ENCODE peak calls at places on chromosomes 4 and X, in four cellular contexts. One of them, this sample, is unnamed.

GRCh38 chr4:151284534-151285245 is 7.7 kb downstream of the PRSS48 start:
- DNase-seq in effector memory CD4-positive, alpha-beta T cell: no peak
- DNase-seq in activated effector memory CD4-positive, alpha-beta T cell treated with Interleukin-2 at 50 U/mL for 16 hours: no peak
- DNase-seq in HT1080: no peak
- DNase-seq in this sample: no peak

GRCh38 chr4:107283587-107284559 is 247.8 kb upstream of the DKK2 start:
- DNase-seq in effector memory CD4-positive, alpha-beta T cell: no peak
- DNase-seq in activated effector memory CD4-positive, alpha-beta T cell treated with Interleukin-2 at 50 U/mL for 16 hours: no peak
- DNase-seq in HT1080: peak; percentile 94
- DNase-seq in this sample: no peak

GRCh38 chr4:104491396-104491821 is 3.3 kb downstream of the CXXC4 start:
- DNase-seq in activated effector memory CD4-positive, alpha-beta T cell treated with Interleukin-2 at 50 U/mL for 16 hours: no peak
- DNase-seq in HT1080: peak; percentile 46
- DNase-seq in effector memory CD4-positive, alpha-beta T cell: peak; percentile 13
- DNase-seq in this sample: no peak

GRCh38 chrX:139851730-139852129 is 81.1 kb downstream of the ATP11C start:
- DNase-seq in effector memory CD4-positive, alpha-beta T cell: no peak
- DNase-seq in activated effector memory CD4-positive, alpha-beta T cell treated with Interleukin-2 at 50 U/mL for 16 hours: no peak
- DNase-seq in HT1080: no peak
- DNase-seq in this sample: no peak

GRCh38 chr4:147547314-147548056 is 66.6 kb downstream of the EDNRA start:
- DNase-seq in activated effector memory CD4-positive, alpha-beta T cell treated with Interleukin-2 at 50 U/mL for 16 hours: no peak
- DNase-seq in HT1080: peak; percentile 74
- DNase-seq in effector memory CD4-positive, alpha-beta T cell: no peak
- DNase-seq in this sample: no peak

GRCh38 chrX:129678176-129678880 is 23.6 kb upstream of the APLN start:
- DNase-seq in activated effector memory CD4-positive, alpha-beta T cell treated with Interleukin-2 at 50 U/mL for 16 hours: peak; percentile 33
- DNase-seq in HT1080: peak; percentile 15
- DNase-seq in effector memory CD4-positive, alpha-beta T cell: peak; percentile 27
- DNase-seq in this sample: no peak

GRCh38 chr4:121408-122084 is 2.8 kb upstream of the ZNF718 start:
- DNase-seq in HT1080: no peak
- DNase-seq in activated effector memory CD4-positive, alpha-beta T cell treated with Interleukin-2 at 50 U/mL for 16 hours: no peak
- DNase-seq in effector memory CD4-positive, alpha-beta T cell: no peak
- DNase-seq in this sample: no peak

GRCh38 chr4:76744253-76744921 is 153.6 kb downstream of the SOWAHB start:
- DNase-seq in effector memory CD4-positive, alpha-beta T cell: no peak
- DNase-seq in activated effector memory CD4-positive, alpha-beta T cell treated with Interleukin-2 at 50 U/mL for 16 hours: no peak
- DNase-seq in HT1080: peak; percentile 65
- DNase-seq in this sample: no peak

GRCh38 chr4:4502694-4503311 is 39.0 kb downstream of the STX18 start:
- DNase-seq in effector memory CD4-positive, alpha-beta T cell: no peak
- DNase-seq in activated effector memory CD4-positive, alpha-beta T cell treated with Interleukin-2 at 50 U/mL for 16 hours: peak; percentile 9
- DNase-seq in HT1080: peak; percentile 90
- DNase-seq in this sample: no peak